ENCODE peak calls at places on chromosomes 11 and 22, in nine cellular contexts. R is lower lobe of right lung, L is lung, J is heart right ventricle, V is left lung, W is pancreas, U is GM23338, C is PC-3, B is mucosa of descending colon. A is an unnamed sample.

GRCh38 chr11:108754901-108755625 is 90.2 kb downstream of the DDX10 start:
- ATAC-seq in B (no peak), U (no peak), C (peak; percentile 49), J (peak; percentile 42), R (no peak), L (no peak), V (no peak), W (peak; percentile 35), A (peak; percentile 86)

GRCh38 chr22:34885852-34886251 is 180.1 kb upstream of the ISX start:
- ATAC-seq in U (no peak), V (no peak), J (no peak), C (no peak), R (no peak), B (no peak), W (no peak), L (no peak), A (no peak)

GRCh38 chr22:45543243-45543642 is 40.6 kb downstream of the FBLN1 start:
- ATAC-seq in C (no peak), V (no peak), W (no peak), R (no peak), B (no peak), U (no peak), J (no peak), L (no peak), A (no peak)

GRCh38 chr11:10592331-10592730 is 23.9 kb upstream of the LYVE1 start:
- ATAC-seq in U (no peak), J (peak; percentile 41), B (peak; percentile 59), V (peak; percentile 81), R (peak; percentile 79), W (no peak), C (peak; percentile 69), L (peak; percentile 73), A (peak; percentile 85)

GRCh38 chr11:76169473-76169881 is 36.8 kb downstream of the WNT11 start:
- ATAC-seq in R (no peak), J (no peak), V (no peak), W (no peak), L (no peak), B (no peak), U (no peak), C (no peak), A (no peak)

GRCh38 chr11:76823481-76824028 is 37.2 kb upstream of the ACER3 start:
- ATAC-seq in B (peak; percentile 87), W (no peak), C (peak; percentile 75), L (peak; percentile 62), V (peak; percentile 71), U (peak; percentile 28), R (peak; percentile 87), J (peak; percentile 94), A (peak; percentile 82)

GRCh38 chr11:117934526-117935307 is 5.5 kb upstream of the TMPRSS13 start:
- ATAC-seq in C (no peak), R (no peak), W (no peak), B (no peak), V (no peak), U (no peak), L (no peak), J (no peak), A (no peak)

GRCh38 chr11:26620282-26621045 is 48.4 kb upstream of the MUC15 start:
- ATAC-seq in V (peak; percentile 31), W (no peak), B (no peak), C (no peak), J (no peak), U (no peak), R (no peak), L (no peak), A (no peak)

GRCh38 chr22:38107692-38108515 is 2.6 kb downstream of the BAIAP2L2 start:
- ATAC-seq in J (peak; percentile 30), R (no peak), U (no peak), C (no peak), W (peak; percentile 89), L (no peak), V (no peak), B (peak; percentile 70), A (no peak)

GRCh38 chr11:95799531-95799930 is 9.2 kb downstream of the CEP57 start:
- ATAC-seq in V (no peak), W (no peak), R (no peak), J (no peak), L (no peak), C (no peak), B (no peak), U (no peak), A (no peak)

GRCh38 chr11:95803973-95804372 is 13.7 kb downstream of the CEP57 start:
- ATAC-seq in C (no peak), L (no peak), R (no peak), B (no peak), J (no peak), U (no peak), V (no peak), W (no peak), A (no peak)

GRCh38 chr11:95805869-95806268 is 15.6 kb downstream of the CEP57 start:
- ATAC-seq in W (no peak), V (no peak), B (no peak), L (no peak), R (no peak), C (no peak), U (no peak), J (no peak), A (no peak)

DNA sequence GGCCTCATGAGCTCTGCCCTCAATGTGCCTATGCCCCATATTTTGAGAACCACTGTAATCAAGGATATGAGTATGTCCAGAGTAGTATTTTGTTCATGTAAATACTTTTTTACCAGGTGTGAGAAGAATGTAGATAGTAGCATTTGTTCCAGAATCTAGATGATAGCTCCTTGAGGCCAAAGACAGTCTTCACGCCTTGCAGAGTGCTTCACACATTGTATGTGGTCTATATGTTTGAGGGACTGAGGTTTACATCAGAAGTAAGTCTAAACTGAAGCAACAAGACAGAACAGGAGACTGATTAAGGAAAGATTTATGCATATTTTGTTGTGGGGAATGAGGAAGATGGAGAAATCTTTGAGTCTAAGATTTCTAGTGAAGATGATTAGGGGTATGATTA is 12.5 kb downstream of the CEP57 start:
- ATAC-seq in B (no peak), C (no peak), V (no peak), W (no peak), U (no peak), J (no peak), R (no peak), L (no peak), A (no peak)
- H3K36me3 ChIP-seq in B (no peaks in the 10 kb centered on the region), C (peaks cover 37% of the 10 kb centered on the region), V (no peaks in the 10 kb centered on the region), W (no peaks in the 10 kb centered on the region), U (peaks cover 37% of the 10 kb centered on the region), J (peaks cover 13% of the 10 kb centered on the region), R (peaks cover 34% of the 10 kb centered on the region), L (peaks cover 15% of the 10 kb centered on the region), A (peaks cover 52% of the 10 kb centered on the region)

GRCh38 chr22:42269407-42270177 is 861 bp downstream of the TCF20 start:
- ATAC-seq in R (peak; percentile 90), W (peak; percentile 90), C (peak; percentile 75), L (peak; percentile 64), B (peak; percentile 86), J (peak; percentile 72), V (peak; percentile 89), U (peak; percentile 82), A (peak; percentile 26)
- TF ChIP-seq CTCF in R (no peak), W (peak; percentile 7), C (no peak), L (no peak), B (no peak), J (no peak), V (no peak), U (peak; percentile 8), A (no peak)

GRCh38 chr22:29155966-29156365 is 49.7 kb upstream of the EMID1 start:
- ATAC-seq in C (no peak), B (no peak), R (no peak), L (no peak), W (no peak), J (no peak), V (no peak), U (no peak), A (no peak)

GRCh38 chr22:29152045-29152380 is 53.7 kb upstream of the EMID1 start:
- ATAC-seq in W (no peak), L (no peak), C (no peak), U (peak; percentile 73), V (no peak), B (no peak), J (no peak), R (no peak), A (peak; percentile 2)

GRCh38 chr22:29152381-29153138 is 53.1 kb upstream of the EMID1 start:
- ATAC-seq in V (peak; percentile 50), R (peak; percentile 37), U (peak; percentile 59), C (no peak), W (no peak), J (peak; percentile 33), L (no peak), B (peak; percentile 40), A (peak; percentile 35)

GRCh38 chr22:29156507-29156906 is 49.2 kb upstream of the EMID1 start:
- ATAC-seq in R (no peak), U (peak; percentile 70), C (no peak), B (no peak), L (no peak), J (no peak), V (no peak), W (no peak), A (no peak)

GRCh38 chr22:29154364-29155048 is 51.2 kb upstream of the EMID1 start:
- ATAC-seq in C (peak; percentile 90), B (peak; percentile 92), W (peak; percentile 96), R (peak; percentile 88), L (peak; percentile 69), V (peak; percentile 95), U (peak; percentile 67), J (peak; percentile 84), A (peak; percentile 80)
- H3K4me3 ChIP-seq in C (peak overlapping the region; percentile 26), B (no peak overlapping the region), W (no peak overlapping the region), R (peak overlapping the region; percentile 31), L (no peak overlapping the region), V (no peak overlapping the region), U (no peak overlapping the region), J (peak overlapping the region; percentile 24), A (no peak overlapping the region)

GRCh38 chr11:59119826-59120225 is 12.8 kb downstream of the FAM111B start:
- ATAC-seq in B (no peak), R (no peak), L (no peak), U (no peak), V (no peak), C (no peak), W (no peak), J (no peak), A (no peak)
- H3K36me3 ChIP-seq in B (no peaks in the 10 kb centered on the region), R (no peaks in the 10 kb centered on the region), L (no peaks in the 10 kb centered on the region), U (peaks cover 37% of the 10 kb centered on the region), V (no peaks in the 10 kb centered on the region), C (peaks cover 71% of the 10 kb centered on the region), W (no peaks in the 10 kb centered on the region), J (no peaks in the 10 kb centered on the region), A (no peaks in the 10 kb centered on the region)

GRCh38 chr11:2208691-2209369 is 37.2 kb upstream of the TH start:
- ATAC-seq in B (peak; percentile 25), R (no peak), C (peak; percentile 65), V (no peak), L (no peak), W (peak; percentile 70), J (peak; percentile 18), U (peak; percentile 64), A (no peak)
- TF ChIP-seq CTCF in B (no peak), R (no peak), C (no peak), V (no peak), L (no peak), W (peak; percentile 28), J (no peak), U (peak; percentile 18), A (no peak)

A was measured in gastroesophageal sphincter.